ENCODE peak calls at places on chromosomes 16 and 17, in five cellular contexts. G is body of pancreas, P is uterus, E is HCT116, Q is SJCRH30. R is an unnamed sample.

GRCh38 chr16:63720848-63721247 is 1401.0 kb downstream of the CDH11 start:
- DNase-seq in E (no peak), P (no peak), G (no peak), Q (peak; percentile 30), R (no peak)

GRCh38 chr16:28524544-28525179 is 14.1 kb downstream of the NUPR1 start:
- DNase-seq in Q (no peak), E (no peak), G (no peak), P (no peak), R (no peak)

GRCh38 chr16:674968-675883 is at the start of gene RHBDL1:
- DNase-seq in G (no peak), Q (no peak), P (no peak), E (no peak), R (peak; percentile 53)

GRCh38 chr16:58533751-58534470 is 18.6 kb downstream of the SETD6 start:
- DNase-seq in G (no peak), E (no peak), P (no peak), Q (no peak), R (no peak)

GRCh38 chr16:24493859-24494258 is 45.5 kb upstream of the RBBP6 start:
- DNase-seq in E (no peak), P (no peak), Q (no peak), G (no peak), R (no peak)

GRCh38 chr17:42281571-42282096 is 5.4 kb upstream of the STAT5B start:
- DNase-seq in E (no peak), P (no peak), Q (no peak), G (peak; percentile 87), R (no peak)

GRCh38 chr16:55944377-55944802 is 69.2 kb upstream of the CES5A start:
- DNase-seq in G (peak; percentile 58), Q (peak; percentile 86), P (peak; percentile 47), E (peak; percentile 23), R (peak; percentile 80)

GRCh38 chr17:50043290-50044148 is 12.4 kb upstream of the ITGA3 start:
- DNase-seq in P (peak; percentile 69), G (peak; percentile 90), E (no peak), Q (no peak), R (no peak)

GRCh38 chr17:75876190-75876937 is 2.0 kb downstream of the TRIM47 start:
- DNase-seq in G (peak; percentile 97), E (peak; percentile 84), Q (peak; percentile 60), P (peak; percentile 51), R (no peak)

GRCh38 chr16:10441726-10442125 is 55.9 kb downstream of the ATF7IP2 start:
- DNase-seq in P (no peak), E (no peak), G (no peak), Q (no peak), R (no peak)

GRCh38 chr16:10453159-10453510 is 67.3 kb downstream of the ATF7IP2 start:
- DNase-seq in P (no peak), Q (no peak), G (no peak), E (no peak), R (no peak)

DNA sequence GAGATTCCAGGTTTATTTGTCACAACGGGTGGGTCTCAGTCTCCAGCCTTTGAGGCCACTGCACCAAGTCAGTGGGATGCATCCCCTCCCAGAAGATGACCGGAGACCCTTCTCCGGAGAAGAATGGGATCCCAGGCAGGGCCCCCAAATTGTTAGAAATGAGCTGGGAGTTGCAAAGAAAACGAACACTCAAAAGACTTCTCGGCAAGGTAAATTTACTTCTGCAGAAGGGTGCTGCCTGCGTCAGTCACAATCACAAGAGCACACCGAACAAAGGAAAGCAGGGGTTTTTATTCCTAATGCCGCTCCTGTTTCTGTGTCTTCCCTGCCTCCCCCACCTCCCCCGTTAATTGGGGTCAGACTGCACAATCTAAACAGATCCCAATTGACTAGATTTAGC is 61.4 kb downstream of the ATF7IP2 start:
- DNase-seq in G (no peak), E (no peak), Q (no peak), P (no peak), R (no peak)
- H3K9me3 ChIP-seq in G (no peaks in the 10 kb centered on the region), E (peaks cover 9% of the 10 kb centered on the region), Q (no peaks in the 10 kb centered on the region), P (no peaks in the 10 kb centered on the region), R (no peaks in the 10 kb centered on the region)

DNA sequence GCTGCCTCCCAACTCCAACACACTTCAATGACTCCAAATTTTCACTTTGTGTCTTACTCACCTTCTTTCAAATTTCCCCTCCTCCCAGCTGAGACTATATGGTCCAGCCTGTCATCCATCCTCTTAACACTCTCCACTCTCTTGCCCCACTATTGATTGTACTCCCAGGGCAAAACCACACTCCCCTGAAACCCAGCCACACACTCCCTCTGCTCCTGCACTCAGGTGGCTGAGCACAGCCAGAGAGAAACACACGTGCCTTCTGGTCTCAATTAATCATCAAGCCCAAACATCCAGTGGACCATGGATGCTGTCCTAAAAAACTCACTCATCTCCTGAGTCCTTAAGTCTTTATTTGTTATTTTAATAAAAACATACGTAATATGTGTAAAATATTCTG is 1026.4 kb downstream of the KCNJ18 start:
- DNase-seq in P (no peak), Q (no peak), G (no peak), E (no peak), R (no peak)
- H3K9me3 ChIP-seq in P (no peaks in the 10 kb centered on the region), Q (peaks cover 1% of the 10 kb centered on the region), G (no peaks in the 10 kb centered on the region), E (peaks cover 11% of the 10 kb centered on the region), R (no peaks in the 10 kb centered on the region)

GRCh38 chr17:82946081-82946480 is 106.3 kb upstream of the ZNF750 start:
- DNase-seq in P (no peak), E (no peak), G (no peak), Q (no peak), R (no peak)
- H3K9me3 ChIP-seq in P (no peaks in the 10 kb centered on the region), E (peaks cover 24% of the 10 kb centered on the region), G (no peaks in the 10 kb centered on the region), Q (peaks cover 28% of the 10 kb centered on the region), R (peaks cover 14% of the 10 kb centered on the region)

DNA sequence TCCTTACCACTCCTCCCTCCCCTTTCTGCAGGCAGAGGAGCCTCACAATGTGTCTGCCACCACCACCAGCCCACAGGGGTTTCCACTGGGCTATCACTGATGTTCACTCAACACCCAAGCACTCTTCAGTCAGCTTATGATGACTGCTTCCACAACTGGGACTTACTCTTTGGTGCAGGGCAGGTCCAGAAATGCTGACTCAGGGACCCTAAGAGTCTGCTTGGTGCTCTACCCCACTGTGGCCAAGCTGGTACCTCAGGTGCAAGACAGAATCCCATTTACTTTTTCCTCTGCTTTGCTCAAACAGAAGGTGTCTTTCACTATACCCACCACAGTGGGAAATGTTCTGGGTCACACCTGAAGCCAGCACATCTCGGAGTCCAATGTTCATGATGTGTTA is 40.1 kb downstream of the ZNF267 start:
- DNase-seq in P (no peak), G (no peak), Q (no peak), E (no peak), R (no peak)
- H3K9me3 ChIP-seq in P (no peaks in the 10 kb centered on the region), G (no peaks in the 10 kb centered on the region), Q (peaks cover 55% of the 10 kb centered on the region), E (peaks cover 53% of the 10 kb centered on the region), R (no peaks in the 10 kb centered on the region)

GRCh38 chr16:31767267-31767666 is 106.3 kb upstream of the ZNF267 start:
- DNase-seq in P (no peak), G (no peak), E (no peak), Q (no peak), R (no peak)

DNA sequence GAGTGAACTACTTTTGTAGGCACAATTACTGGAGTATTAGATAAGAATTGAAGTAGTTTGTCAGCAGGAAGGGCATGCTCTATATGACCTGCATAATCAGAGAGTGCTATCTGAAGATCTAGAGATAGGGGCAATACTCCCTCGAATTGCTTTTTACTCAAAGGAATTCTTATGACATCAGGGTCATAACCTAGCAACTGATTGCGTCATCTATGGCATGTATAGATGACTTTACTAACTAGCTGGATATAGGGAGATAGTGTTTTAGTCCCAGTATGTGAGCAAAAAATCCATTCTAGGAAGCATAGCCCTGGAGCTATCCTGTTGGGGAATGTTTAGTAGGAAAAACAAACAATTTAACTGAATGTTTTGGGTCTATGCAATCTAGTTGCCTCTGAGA is 109.5 kb upstream of the ZNF267 start:
- DNase-seq in E (no peak), Q (no peak), P (no peak), G (no peak), R (no peak)
- H3K9me3 ChIP-seq in E (no peaks in the 10 kb centered on the region), Q (no peaks in the 10 kb centered on the region), P (no peaks in the 10 kb centered on the region), G (no peaks in the 10 kb centered on the region), R (no peaks in the 10 kb centered on the region)

GRCh38 chr16:3327514-3327913 is 22.2 kb downstream of the ZNF75A start:
- DNase-seq in P (no peak), Q (no peak), E (no peak), G (no peak), R (no peak)

GRCh38 chr16:3317315-3317999 is 12.2 kb downstream of the ZNF75A start:
- DNase-seq in E (no peak), P (no peak), G (no peak), Q (no peak), R (no peak)

DNA sequence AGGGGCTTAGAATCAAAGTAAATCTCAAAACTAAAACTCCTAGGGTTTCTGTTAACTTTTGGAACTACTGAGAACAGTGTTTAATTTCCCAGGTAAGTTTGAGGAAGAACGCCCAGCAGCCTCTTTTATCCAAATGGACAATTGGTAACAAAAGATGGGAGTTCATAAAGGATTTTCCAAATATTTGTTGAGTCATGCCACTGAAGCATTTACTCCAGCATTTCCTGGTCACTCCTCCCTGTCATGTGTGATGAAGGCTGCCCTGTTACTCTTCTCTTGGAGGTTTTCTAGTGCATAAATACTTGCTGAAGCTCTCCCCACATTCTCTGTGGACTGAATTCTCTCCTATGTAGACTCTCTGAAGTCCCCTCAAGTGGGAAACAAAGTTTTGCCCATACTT is 16.5 kb downstream of the ZNF75A start:
- DNase-seq in P (no peak), G (no peak), Q (no peak), E (no peak), R (no peak)
- H3K9me3 ChIP-seq in P (no peaks in the 10 kb centered on the region), G (no peaks in the 10 kb centered on the region), Q (peaks cover 13% of the 10 kb centered on the region), E (peaks cover 12% of the 10 kb centered on the region), R (peaks cover 8% of the 10 kb centered on the region)

GRCh38 chr16:71439531-71439930 is 2.3 kb downstream of the TLE7 start:
- DNase-seq in P (no peak), Q (no peak), E (no peak), G (no peak), R (no peak)

GRCh38 chr16:71441348-71441781 is 489 bp downstream of the TLE7 start:
- DNase-seq in E (no peak), G (no peak), P (no peak), Q (no peak), R (peak; percentile 32)

GRCh38 chr16:71440669-71441347 is 1.0 kb downstream of the TLE7 start:
- DNase-seq in E (no peak), P (no peak), Q (no peak), G (no peak), R (no peak)

GRCh38 chr16:71443714-71444113 is 1.9 kb upstream of the TLE7 start:
- DNase-seq in Q (no peak), P (no peak), G (no peak), E (no peak), R (no peak)

GRCh38 chr16:71442041-71442440 is at the start of gene TLE7:
- DNase-seq in E (no peak), G (no peak), P (no peak), Q (no peak), R (no peak)
- H3K9me3 ChIP-seq in E (no peaks in the 10 kb centered on the region), G (no peaks in the 10 kb centered on the region), P (no peaks in the 10 kb centered on the region), Q (no peaks in the 10 kb centered on the region), R (no peaks in the 10 kb centered on the region)

DNA sequence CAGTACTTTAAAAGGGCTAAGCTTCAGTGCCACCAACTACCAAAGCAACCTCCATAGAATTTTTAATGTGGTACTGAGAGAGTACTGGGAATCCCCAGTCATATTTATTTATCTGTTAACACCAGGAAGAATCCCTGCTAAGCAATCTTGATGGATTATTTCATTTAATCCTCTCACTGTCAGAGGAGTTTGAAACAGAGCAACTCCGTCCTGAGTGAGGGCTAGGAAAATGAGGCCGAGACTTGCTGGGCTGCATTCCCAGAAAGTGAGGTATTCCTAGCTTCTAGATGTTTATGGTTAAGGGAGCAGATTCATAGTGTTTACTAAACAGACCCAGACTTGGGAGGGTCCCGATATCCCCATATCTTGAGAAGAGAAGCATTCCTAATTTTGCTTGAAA is 28.8 kb upstream of the CLEC3A start:
- DNase-seq in P (peak; percentile 22), Q (no peak), G (no peak), E (no peak), R (no peak)
- H3K9me3 ChIP-seq in P (no peaks in the 10 kb centered on the region), Q (no peaks in the 10 kb centered on the region), G (no peaks in the 10 kb centered on the region), E (peaks cover 5% of the 10 kb centered on the region), R (no peaks in the 10 kb centered on the region)

GRCh38 chr16:46466239-46466638 is 154.9 kb downstream of the SHCBP1 start:
- DNase-seq in G (no peak), P (no peak), E (no peak), Q (no peak), R (no peak)
- H3K9me3 ChIP-seq in G (no peaks in the 10 kb centered on the region), P (no peaks in the 10 kb centered on the region), E (peaks cover 38% of the 10 kb centered on the region), Q (no peaks in the 10 kb centered on the region), R (no peaks in the 10 kb centered on the region)